ENCODE peak calls at places on chromosomes 5 and 9, in nine cellular contexts. U is HTR-8/SVneo; E is GM10248; W is adipocyte; M is glutamatergic neuron; F is Caki2; X is fibroblast of lung; G is Panc1; A is stimulated activated CD4-positive, alpha-beta T cell treated with anti-CD3 and anti-CD28 coated beads, Interleukin-2, amount 100 ng/mL, for 48 hours. L is an unnamed sample.

GRCh38 chr9:5425006-5425628 is 12.6 kb downstream of the PLGRKT start:
- DNase-seq in U (no peak), E (peak), W (peak), M (no peak), F (no peak), X (peak), G (no peak), A (no peak), L (no peak)

GRCh38 chr9:37079370-37080164 is 40.8 kb upstream of the ZCCHC7 start:
- DNase-seq in U (peak), E (peak), W (peak), M (peak), F (peak), X (peak), G (peak), A (peak), L (peak)

GRCh38 chr5:92505145-92505544 is 1075.9 kb downstream of the NR2F1-AS1 start:
- DNase-seq in U (no peak), E (no peak), W (peak), M (no peak), F (no peak), X (peak), G (no peak), A (no peak), L (no peak)

GRCh38 chr9:3912817-3913216 is 387.0 kb upstream of the RFX3 start:
- DNase-seq in U (no peak), E (no peak), W (peak), M (no peak), F (peak), X (no peak), G (no peak), A (no peak), L (no peak)

GRCh38 chr5:141867139-141867538 is 11.1 kb downstream of the PCDH1 start:
- DNase-seq in U (no peak), E (no peak), W (no peak), M (no peak), F (no peak), X (no peak), G (no peak), A (no peak), L (no peak)

GRCh38 chr9:133236291-133237071 is 27.4 kb upstream of the OBP2B start:
- DNase-seq in U (no peak), E (no peak), W (no peak), M (no peak), F (no peak), X (no peak), G (no peak), A (no peak), L (no peak)

GRCh38 chr5:81609810-81610375 is 141.0 kb downstream of the SSBP2 start:
- DNase-seq in U (no peak), E (no peak), W (no peak), M (no peak), F (no peak), X (no peak), G (no peak), A (no peak), L (no peak)

GRCh38 chr5:2199697-2200096 is 317.0 kb upstream of the IRX4 start:
- DNase-seq in U (no peak), E (no peak), W (no peak), M (no peak), F (no peak), X (no peak), G (no peak), A (no peak), L (no peak)

GRCh38 chr9:130556396-130557076 is 22.8 kb upstream of the FUBP3 start:
- DNase-seq in U (no peak), E (no peak), W (no peak), M (no peak), F (no peak), X (no peak), G (no peak), A (no peak), L (no peak)

GRCh38 chr9:120941046-120941770 is 14.6 kb upstream of the TRAF1 start:
- DNase-seq in U (no peak), E (no peak), W (peak), M (no peak), F (no peak), X (no peak), G (no peak), A (no peak), L (no peak)

GRCh38 chr5:132176543-132176945 is 51.1 kb downstream of the P4HA2 start:
- DNase-seq in U (no peak), E (no peak), W (no peak), M (no peak), F (no peak), X (no peak), G (no peak), A (no peak), L (no peak)